ENCODE peak calls at places on chromosome 10, in four cellular contexts. V is CD8-positive, alpha-beta memory T cell; O is RWPE2; N is activated CD8-positive, alpha-beta memory T cell treated with anti-CD3 and anti-CD28 coated beads for 24 hours. P is an unnamed sample.

GRCh38 chr10:66656499-66656898 is 269.3 kb upstream of the LRRTM3 start:
- DNase-seq in N (no peak), V (no peak), O (no peak), P (no peak)

GRCh38 chr10:121188005-121188404 is 336.8 kb downstream of the WDR11 start:
- DNase-seq in V (no peak), O (no peak), N (no peak), P (no peak)

GRCh38 chr10:70537398-70538194 is 59.0 kb downstream of the PALD1 start:
- DNase-seq in N (peak), V (no peak), O (no peak), P (no peak)

GRCh38 chr10:49653530-49653929 is 25.9 kb upstream of the C10orf53 start:
- DNase-seq in O (no peak), V (no peak), N (no peak), P (peak)

GRCh38 chr10:24468281-24468751 is 255.4 kb downstream of the ARHGAP21 start:
- DNase-seq in V (no peak), N (no peak), O (no peak), P (no peak)

GRCh38 chr10:76115471-76116155 is 684.2 kb downstream of the LRMDA start:
- DNase-seq in V (no peak), O (no peak), N (no peak), P (no peak)

GRCh38 chr10:71090330-71090729 is 122.0 kb upstream of the UNC5B start:
- DNase-seq in V (no peak), N (peak), O (no peak), P (peak)

GRCh38 chr10:119754085-119754484 is 28.2 kb downstream of the INPP5F start:
- DNase-seq in O (no peak), N (no peak), V (no peak), P (no peak)

GRCh38 chr10:12337973-12338372 is 11.4 kb upstream of the CAMK1D start:
- DNase-seq in V (no peak), N (no peak), O (no peak), P (no peak)